ENCODE peak calls at places on chromosomes 2 and 18, in ten cellular contexts. J is A549; X is kidney glomerular epithelial cell; D is DMS 273 treated with DMSO at 0.1 percent for 48 hours; U is NCI-H1105; F is HT1080; M is activated CD4-positive, alpha-beta T cell treated with anti-CD3 and anti-CD28 coated beads for 24 hours; Z is Calu3; L is RPMI7951; O is GM12878. K is an unnamed sample.
A peak's percentile ranks its signal among the peaks of the same experiment; 100 is the strongest.

GRCh38 chr2:173678186-173678585 is 287.0 kb downstream of the SP3 start:
- DNase-seq in J (no peak), X (no peak), D (no peak), U (no peak), F (no peak), M (no peak), Z (no peak), L (no peak), O (no peak), K (no peak)

GRCh38 chr18:11962586-11962985 is 18.7 kb upstream of the IMPA2 start:
- DNase-seq in J (no peak), X (no peak), D (no peak), U (no peak), F (no peak), M (no peak), Z (no peak), L (no peak), O (no peak), K (no peak)

GRCh38 chr2:140643761-140644187 is 1487.0 kb downstream of the LRP1B start:
- DNase-seq in J (peak; percentile 58), X (peak; percentile 64), D (no peak), U (no peak), F (peak; percentile 15), M (no peak), Z (no peak), L (peak; percentile 16), O (no peak), K (no peak)

GRCh38 chr18:41989508-41989907 is 34.5 kb downstream of the PIK3C3 start:
- DNase-seq in J (no peak), X (no peak), D (no peak), U (peak; percentile 59), F (no peak), M (no peak), Z (no peak), L (no peak), O (no peak), K (no peak)

GRCh38 chr2:26640781-26641564 is at the start of gene CIB4:
- DNase-seq in J (no peak), X (peak; percentile 27), D (no peak), U (no peak), F (no peak), M (no peak), Z (peak; percentile 70), L (no peak), O (no peak), K (no peak)

GRCh38 chr2:239239607-239240479 is 161.0 kb downstream of the HDAC4 start:
- DNase-seq in J (no peak), X (no peak), D (no peak), U (no peak), F (no peak), M (no peak), Z (no peak), L (no peak), O (no peak), K (peak; percentile 51)

GRCh38 chr2:66839551-66840320 is 404.8 kb downstream of the MEIS1 start:
- DNase-seq in J (peak; percentile 66), X (peak; percentile 90), D (no peak), U (no peak), F (peak; percentile 53), M (no peak), Z (peak; percentile 8), L (peak; percentile 75), O (no peak), K (no peak)

GRCh38 chr2:109027702-109028101 is 38.7 kb upstream of the EDAR start:
- DNase-seq in J (no peak), X (no peak), D (no peak), U (no peak), F (no peak), M (no peak), Z (no peak), L (no peak), O (no peak), K (no peak)

GRCh38 chr2:48414640-48414979 is 115.3 kb upstream of the STON1 start:
- DNase-seq in J (no peak), X (no peak), D (no peak), U (no peak), F (no peak), M (no peak), Z (no peak), L (no peak), O (no peak), K (no peak)

GRCh38 chr2:224221455-224221913 is 180.4 kb downstream of the FAM124B start:
- DNase-seq in J (peak; percentile 92), X (peak; percentile 98), D (no peak), U (no peak), F (peak; percentile 98), M (no peak), Z (peak; percentile 22), L (peak; percentile 98), O (no peak), K (no peak)

GRCh38 chr2:63436488-63436887 is 151.8 kb downstream of the WDPCP start:
- DNase-seq in J (no peak), X (no peak), D (no peak), U (no peak), F (no peak), M (no peak), Z (no peak), L (no peak), O (no peak), K (no peak)

GRCh38 chr2:102238039-102238756 is 51.4 kb downstream of the IL1RL2 start:
- DNase-seq in J (peak; percentile 52), X (no peak), D (no peak), U (no peak), F (peak; percentile 46), M (no peak), Z (peak; percentile 74), L (peak; percentile 66), O (no peak), K (no peak)

GRCh38 chr18:623760-624620 is 27.2 kb downstream of the CLUL1 start:
- DNase-seq in J (peak; percentile 73), X (peak; percentile 29), D (no peak), U (no peak), F (peak; percentile 21), M (peak; percentile 41), Z (peak; percentile 84), L (peak; percentile 58), O (no peak), K (peak; percentile 75)

GRCh38 chr18:24181806-24182205 is 42.9 kb downstream of the CABYR start:
- DNase-seq in J (no peak), X (no peak), D (no peak), U (no peak), F (peak; percentile 4), M (no peak), Z (no peak), L (peak; percentile 1), O (no peak), K (no peak)

GRCh38 chr18:26963292-26963691 is 97.8 kb upstream of the AQP4 start:
- DNase-seq in J (peak; percentile 21), X (peak; percentile 6), D (no peak), U (no peak), F (no peak), M (no peak), Z (no peak), L (no peak), O (no peak), K (no peak)

GRCh38 chr2:120253021-120253882 is 600 bp downstream of the RALB start:
- DNase-seq in J (peak; percentile 70), X (peak; percentile 64), D (peak; percentile 16), U (no peak), F (peak; percentile 69), M (peak; percentile 23), Z (peak; percentile 70), L (peak; percentile 84), O (no peak), K (peak; percentile 84)

GRCh38 chr2:11949732-11950503 is 203.5 kb downstream of the LPIN1 start:
- DNase-seq in J (no peak), X (no peak), D (no peak), U (no peak), F (peak; percentile 85), M (no peak), Z (no peak), L (peak; percentile 34), O (no peak), K (no peak)

GRCh38 chr2:168912466-168913170 is 11.5 kb downstream of the G6PC2 start:
- DNase-seq in J (no peak), X (no peak), D (peak; percentile 63), U (peak; percentile 42), F (peak; percentile 10), M (no peak), Z (peak; percentile 66), L (peak; percentile 35), O (no peak), K (peak; percentile 64)

GRCh38 chr2:71546275-71546638 is 92.9 kb downstream of the DYSF start:
- DNase-seq in J (no peak), X (no peak), D (no peak), U (no peak), F (no peak), M (no peak), Z (no peak), L (no peak), O (no peak), K (no peak)

GRCh38 chr18:79387615-79388014 is 8.1 kb upstream of the NFATC1 start:
- DNase-seq in J (no peak), X (no peak), D (no peak), U (no peak), F (no peak), M (no peak), Z (no peak), L (no peak), O (no peak), K (no peak)

GRCh38 chr2:219197388-219197787 is 9.2 kb upstream of the ZFAND2B start:
- DNase-seq in J (no peak), X (no peak), D (no peak), U (no peak), F (no peak), M (no peak), Z (no peak), L (no peak), O (no peak), K (no peak)

GRCh38 chr2:118091140-118091478 is 2.8 kb downstream of the INSIG2 start:
- DNase-seq in J (no peak), X (no peak), D (no peak), U (no peak), F (no peak), M (no peak), Z (no peak), L (no peak), O (no peak), K (no peak)

GRCh38 chr2:58063641-58064040 is 17.0 kb downstream of the VRK2 start:
- DNase-seq in J (no peak), X (peak; percentile 8), D (no peak), U (no peak), F (peak; percentile 61), M (no peak), Z (no peak), L (peak; percentile 80), O (no peak), K (no peak)